ENCODE peak calls at places on chromosomes 5 and 9, in four cellular contexts. M, A, W and T are unnamed samples.

GRCh38 chr9:18075253-18075977 is 398.5 kb upstream of the ADAMTSL1 start:
- DNase-seq in M (no peak), A (no peak), W (no peak), T (no peak)

GRCh38 chr9:127336708-127337352 is 60.1 kb upstream of the SLC2A8 start:
- DNase-seq in M (no peak), A (no peak), W (no peak), T (peak)

GRCh38 chr9:8432224-8432623 is 632.6 kb upstream of the DMAC1 start:
- DNase-seq in M (no peak), A (no peak), W (no peak), T (no peak)

GRCh38 chr5:120479066-120479465 is 15.0 kb downstream of the PRR16 start:
- DNase-seq in M (no peak), A (no peak), W (no peak), T (no peak)

GRCh38 chr5:151026088-151026487 is 5.7 kb downstream of the GPX3 start:
- DNase-seq in M (no peak), A (no peak), W (no peak), T (no peak)

GRCh38 chr9:22401671-22402070 is 45.0 kb upstream of the DMRTA1 start:
- DNase-seq in M (no peak), A (no peak), W (no peak), T (no peak)

GRCh38 chr9:7266911-7267555 is 509.3 kb downstream of the KDM4C start:
- DNase-seq in M (peak), A (no peak), W (no peak), T (peak)

GRCh38 chr9:92424340-92424739 is at the start of gene OMD:
- DNase-seq in M (no peak), A (no peak), W (no peak), T (no peak)

GRCh38 chr9:131635285-131635684 is 90.0 kb downstream of the PRRT1B start:
- DNase-seq in M (peak), A (peak), W (peak), T (no peak)

GRCh38 chr5:163619951-163620350 is 114.5 kb downstream of the MAT2B start:
- DNase-seq in M (no peak), A (no peak), W (no peak), T (no peak)

GRCh38 chr5:5270958-5271605 is 131.0 kb downstream of the ADAMTS16 start:
- DNase-seq in M (peak), A (no peak), W (peak), T (peak)

GRCh38 chr9:133160742-133161541 is 2.8 kb downstream of the GBGT1 start:
- DNase-seq in M (no peak), A (no peak), W (peak), T (peak)

GRCh38 chr9:14127656-14128055 is 186.3 kb downstream of the NFIB start:
- DNase-seq in M (no peak), A (no peak), W (no peak), T (no peak)

GRCh38 chr5:118597448-118597847 is 390.9 kb downstream of the DTWD2 start:
- DNase-seq in M (no peak), A (no peak), W (no peak), T (peak)

GRCh38 chr9:134957165-134957944 is 39.6 kb upstream of the FCN1 start:
- DNase-seq in M (no peak), A (no peak), W (no peak), T (no peak)

GRCh38 chr5:57155033-57155432 is 18.8 kb upstream of the GPBP1 start:
- DNase-seq in M (no peak), A (no peak), W (no peak), T (no peak)

GRCh38 chr9:115849679-115850412 is 303.7 kb upstream of the PAPPA start:
- DNase-seq in M (no peak), A (no peak), W (no peak), T (no peak)

GRCh38 chr5:1511651-1512540 is 11.9 kb downstream of the LPCAT1 start:
- DNase-seq in M (peak), A (no peak), W (no peak), T (no peak)

GRCh38 chr9:111852291-111852690 is 44.3 kb upstream of the UGCG start:
- DNase-seq in M (no peak), A (no peak), W (no peak), T (no peak)

GRCh38 chr5:133032852-133033742 is 6.7 kb upstream of the ZCCHC10 start:
- DNase-seq in M (no peak), A (no peak), W (no peak), T (no peak)

GRCh38 chr5:71912021-71912420 is 192.9 kb downstream of the CARTPT start:
- DNase-seq in M (no peak), A (no peak), W (no peak), T (no peak)

GRCh38 chr5:176836811-176837706 is 26.7 kb downstream of the UNC5A start:
- DNase-seq in M (no peak), A (no peak), W (no peak), T (peak)

GRCh38 chr9:136539427-136540412 is 6.1 kb downstream of the NOTCH1 start:
- DNase-seq in M (peak), A (peak), W (peak), T (no peak)

GRCh38 chr5:104754311-104754995 is 1191.9 kb upstream of the NUDT12 start:
- DNase-seq in M (no peak), A (no peak), W (no peak), T (no peak)

GRCh38 chr9:124428751-124429529 is 13.7 kb upstream of the PSMB7 start:
- DNase-seq in M (no peak), A (no peak), W (no peak), T (peak)